ENCODE peak calls at places on chromosomes 11 and 22, in eight cellular contexts. One of them, this sample, is unnamed.

GRCh38 chr22:37416806-37417205 is 10.5 kb downstream of the ELFN2 start:
- DNase-seq in lower lobe of right lung: no peak
- DNase-seq in left ventricle myocardium inferior: no peak
- DNase-seq in nephron progenitor cell: peak
- DNase-seq in transverse colon: no peak
- DNase-seq in ovary: no peak
- DNase-seq in neural crest cell: peak
- DNase-seq in GM23338: no peak
- DNase-seq in this sample: peak

GRCh38 chr11:30960387-30960992 is 374.3 kb upstream of the MPPED2 start:
- DNase-seq in GM23338: peak
- DNase-seq in ovary: no peak
- DNase-seq in neural crest cell: peak
- DNase-seq in transverse colon: no peak
- DNase-seq in left ventricle myocardium inferior: no peak
- DNase-seq in nephron progenitor cell: peak
- DNase-seq in lower lobe of right lung: no peak
- DNase-seq in this sample: no peak

GRCh38 chr11:125215951-125216350 is 51.4 kb downstream of the PKNOX2 start:
- DNase-seq in ovary: no peak
- DNase-seq in GM23338: no peak
- DNase-seq in neural crest cell: no peak
- DNase-seq in lower lobe of right lung: no peak
- DNase-seq in transverse colon: no peak
- DNase-seq in nephron progenitor cell: no peak
- DNase-seq in left ventricle myocardium inferior: no peak
- DNase-seq in this sample: no peak

GRCh38 chr11:10818594-10818993 is 9.9 kb upstream of the EIF4G2 start:
- DNase-seq in GM23338: no peak
- DNase-seq in left ventricle myocardium inferior: no peak
- DNase-seq in lower lobe of right lung: no peak
- DNase-seq in ovary: no peak
- DNase-seq in transverse colon: no peak
- DNase-seq in nephron progenitor cell: no peak
- DNase-seq in neural crest cell: no peak
- DNase-seq in this sample: no peak

GRCh38 chr22:48320671-48321515 is 1506.8 kb downstream of the BRD1 start:
- DNase-seq in neural crest cell: no peak
- DNase-seq in GM23338: no peak
- DNase-seq in nephron progenitor cell: no peak
- DNase-seq in ovary: no peak
- DNase-seq in transverse colon: no peak
- DNase-seq in left ventricle myocardium inferior: no peak
- DNase-seq in lower lobe of right lung: peak
- DNase-seq in this sample: no peak

GRCh38 chr11:66221726-66222236 is 46.7 kb upstream of the RAB1B start:
- DNase-seq in left ventricle myocardium inferior: no peak
- DNase-seq in GM23338: no peak
- DNase-seq in nephron progenitor cell: no peak
- DNase-seq in ovary: no peak
- DNase-seq in lower lobe of right lung: no peak
- DNase-seq in neural crest cell: no peak
- DNase-seq in transverse colon: no peak
- DNase-seq in this sample: peak

GRCh38 chr22:43018615-43019014 is 3.7 kb upstream of the PACSIN2 start:
- DNase-seq in neural crest cell: no peak
- DNase-seq in ovary: no peak
- DNase-seq in transverse colon: peak
- DNase-seq in nephron progenitor cell: no peak
- DNase-seq in GM23338: no peak
- DNase-seq in left ventricle myocardium inferior: no peak
- DNase-seq in lower lobe of right lung: no peak
- DNase-seq in this sample: no peak

GRCh38 chr11:108571001-108571400 is 22.6 kb downstream of the EXPH5 start:
- DNase-seq in transverse colon: peak
- DNase-seq in nephron progenitor cell: no peak
- DNase-seq in left ventricle myocardium inferior: no peak
- DNase-seq in ovary: no peak
- DNase-seq in GM23338: no peak
- DNase-seq in lower lobe of right lung: no peak
- DNase-seq in neural crest cell: no peak
- DNase-seq in this sample: no peak

GRCh38 chr11:34168642-34169051 is 63.2 kb downstream of the NAT10 start:
- DNase-seq in ovary: no peak
- DNase-seq in nephron progenitor cell: no peak
- DNase-seq in neural crest cell: no peak
- DNase-seq in transverse colon: no peak
- DNase-seq in left ventricle myocardium inferior: no peak
- DNase-seq in GM23338: no peak
- DNase-seq in lower lobe of right lung: no peak
- DNase-seq in this sample: no peak

GRCh38 chr22:27581688-27582087 is 219.9 kb downstream of the MN1 start:
- DNase-seq in left ventricle myocardium inferior: peak
- DNase-seq in transverse colon: peak
- DNase-seq in ovary: peak
- DNase-seq in nephron progenitor cell: no peak
- DNase-seq in neural crest cell: no peak
- DNase-seq in lower lobe of right lung: peak
- DNase-seq in GM23338: no peak
- DNase-seq in this sample: no peak

GRCh38 chr22:21632237-21632895 is at the start of gene CCDC116:
- DNase-seq in lower lobe of right lung: peak
- DNase-seq in ovary: no peak
- DNase-seq in left ventricle myocardium inferior: no peak
- DNase-seq in neural crest cell: no peak
- DNase-seq in GM23338: peak
- DNase-seq in transverse colon: peak
- DNase-seq in nephron progenitor cell: peak
- DNase-seq in this sample: peak

GRCh38 chr22:34841321-34841901 is 224.5 kb upstream of the ISX start:
- DNase-seq in GM23338: peak
- DNase-seq in neural crest cell: no peak
- DNase-seq in left ventricle myocardium inferior: no peak
- DNase-seq in ovary: no peak
- DNase-seq in transverse colon: no peak
- DNase-seq in nephron progenitor cell: no peak
- DNase-seq in lower lobe of right lung: no peak
- DNase-seq in this sample: no peak

GRCh38 chr11:108836541-108836940 is 171.7 kb downstream of the DDX10 start:
- DNase-seq in lower lobe of right lung: no peak
- DNase-seq in neural crest cell: no peak
- DNase-seq in nephron progenitor cell: no peak
- DNase-seq in left ventricle myocardium inferior: no peak
- DNase-seq in transverse colon: no peak
- DNase-seq in GM23338: no peak
- DNase-seq in ovary: no peak
- DNase-seq in this sample: no peak

GRCh38 chr11:20035375-20035700 is 124.9 kb downstream of the DBX1 start:
- DNase-seq in neural crest cell: no peak
- DNase-seq in GM23338: no peak
- DNase-seq in nephron progenitor cell: no peak
- DNase-seq in lower lobe of right lung: no peak
- DNase-seq in ovary: no peak
- DNase-seq in left ventricle myocardium inferior: no peak
- DNase-seq in transverse colon: no peak
- DNase-seq in this sample: no peak

GRCh38 chr22:22110548-22111266 is 128.1 kb upstream of the TOP3B start:
- DNase-seq in ovary: no peak
- DNase-seq in lower lobe of right lung: no peak
- DNase-seq in nephron progenitor cell: peak
- DNase-seq in neural crest cell: peak
- DNase-seq in GM23338: peak
- DNase-seq in left ventricle myocardium inferior: no peak
- DNase-seq in transverse colon: peak
- DNase-seq in this sample: peak

GRCh38 chr11:27254744-27255446 is 108.1 kb downstream of the CCDC34 start:
- DNase-seq in lower lobe of right lung: no peak
- DNase-seq in nephron progenitor cell: no peak
- DNase-seq in transverse colon: no peak
- DNase-seq in neural crest cell: no peak
- DNase-seq in ovary: no peak
- DNase-seq in GM23338: no peak
- DNase-seq in left ventricle myocardium inferior: no peak
- DNase-seq in this sample: no peak

GRCh38 chr11:12101318-12101717 is 9.1 kb upstream of the MICAL2 start:
- DNase-seq in transverse colon: no peak
- DNase-seq in neural crest cell: no peak
- DNase-seq in lower lobe of right lung: no peak
- DNase-seq in left ventricle myocardium inferior: no peak
- DNase-seq in ovary: no peak
- DNase-seq in nephron progenitor cell: no peak
- DNase-seq in GM23338: no peak
- DNase-seq in this sample: no peak

GRCh38 chr11:12100429-12100828 is 10.0 kb upstream of the MICAL2 start:
- DNase-seq in nephron progenitor cell: no peak
- DNase-seq in left ventricle myocardium inferior: no peak
- DNase-seq in transverse colon: peak
- DNase-seq in neural crest cell: no peak
- DNase-seq in lower lobe of right lung: no peak
- DNase-seq in ovary: no peak
- DNase-seq in GM23338: no peak
- DNase-seq in this sample: no peak

GRCh38 chr11:12103411-12104225 is 6.8 kb upstream of the MICAL2 start:
- DNase-seq in GM23338: no peak
- DNase-seq in left ventricle myocardium inferior: peak
- DNase-seq in nephron progenitor cell: no peak
- DNase-seq in transverse colon: no peak
- DNase-seq in ovary: no peak
- DNase-seq in neural crest cell: no peak
- DNase-seq in lower lobe of right lung: no peak
- DNase-seq in this sample: no peak

GRCh38 chr11:12100886-12101285 is 9.5 kb upstream of the MICAL2 start:
- DNase-seq in lower lobe of right lung: peak
- DNase-seq in nephron progenitor cell: no peak
- DNase-seq in neural crest cell: no peak
- DNase-seq in GM23338: no peak
- DNase-seq in left ventricle myocardium inferior: peak
- DNase-seq in ovary: no peak
- DNase-seq in transverse colon: no peak
- DNase-seq in this sample: no peak

GRCh38 chr11:12102588-12103410 is 7.6 kb upstream of the MICAL2 start:
- DNase-seq in ovary: no peak
- DNase-seq in nephron progenitor cell: no peak
- DNase-seq in transverse colon: no peak
- DNase-seq in lower lobe of right lung: no peak
- DNase-seq in GM23338: peak
- DNase-seq in neural crest cell: no peak
- DNase-seq in left ventricle myocardium inferior: no peak
- DNase-seq in this sample: no peak
- TF ChIP-seq CTCF in ovary: no peak
- TF ChIP-seq CTCF in nephron progenitor cell: no peak
- TF ChIP-seq CTCF in transverse colon: no peak
- TF ChIP-seq CTCF in lower lobe of right lung: no peak
- TF ChIP-seq CTCF in GM23338: peak
- TF ChIP-seq CTCF in neural crest cell: no peak
- TF ChIP-seq CTCF in left ventricle myocardium inferior: peak
- TF ChIP-seq CTCF in this sample: no peak

GRCh38 chr22:39098026-39098425 is 982 bp downstream of the APOBEC3H start:
- DNase-seq in lower lobe of right lung: no peak
- DNase-seq in ovary: no peak
- DNase-seq in left ventricle myocardium inferior: no peak
- DNase-seq in nephron progenitor cell: no peak
- DNase-seq in transverse colon: no peak
- DNase-seq in GM23338: peak
- DNase-seq in neural crest cell: no peak
- DNase-seq in this sample: peak
- TF ChIP-seq CTCF in lower lobe of right lung: no peak
- TF ChIP-seq CTCF in ovary: no peak
- TF ChIP-seq CTCF in left ventricle myocardium inferior: no peak
- TF ChIP-seq CTCF in nephron progenitor cell: no peak
- TF ChIP-seq CTCF in transverse colon: no peak
- TF ChIP-seq CTCF in GM23338: no peak
- TF ChIP-seq CTCF in neural crest cell: no peak
- TF ChIP-seq CTCF in this sample: no peak

DNA sequence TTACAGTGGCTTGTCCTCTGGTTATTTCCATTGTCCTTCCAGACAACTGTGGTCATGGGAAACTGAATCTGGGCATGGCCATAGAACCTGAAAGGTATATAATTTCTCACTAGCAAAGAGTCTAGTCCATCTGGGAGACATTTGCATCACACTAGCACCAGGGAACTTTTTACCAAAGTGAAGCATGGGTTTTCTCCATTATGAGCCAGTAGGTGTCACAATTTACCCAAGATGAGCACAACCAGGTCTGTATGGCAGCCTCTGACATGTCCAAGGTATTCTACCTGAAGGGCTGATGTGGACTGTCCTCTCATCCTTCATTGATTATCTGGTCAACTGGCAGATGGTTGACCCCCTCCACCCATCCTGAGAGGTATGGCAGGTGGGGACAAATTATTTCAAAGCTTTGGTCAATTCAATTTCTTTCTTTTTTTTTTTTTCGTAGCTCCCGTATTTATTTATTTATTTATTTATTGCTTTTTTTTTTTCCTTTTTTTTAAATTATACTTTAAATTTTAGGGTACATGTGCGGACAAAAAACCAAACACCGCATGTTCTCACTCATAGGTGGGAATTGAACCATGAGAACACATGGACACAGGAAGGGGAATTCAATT is 425.9 kb downstream of the TMEM135 start:
- DNase-seq in GM23338: peak
- DNase-seq in ovary: no peak
- DNase-seq in lower lobe of right lung: no peak
- DNase-seq in left ventricle myocardium inferior: no peak
- DNase-seq in neural crest cell: peak
- DNase-seq in transverse colon: no peak
- DNase-seq in nephron progenitor cell: no peak
- DNase-seq in this sample: no peak
- TF ChIP-seq CTCF in GM23338: peak
- TF ChIP-seq CTCF in ovary: no peak
- TF ChIP-seq CTCF in lower lobe of right lung: no peak
- TF ChIP-seq CTCF in left ventricle myocardium inferior: no peak
- TF ChIP-seq CTCF in neural crest cell: peak
- TF ChIP-seq CTCF in transverse colon: peak
- TF ChIP-seq CTCF in nephron progenitor cell: peak
- TF ChIP-seq CTCF in this sample: no peak

GRCh38 chr11:103279821-103280220 is 170.6 kb downstream of the DYNC2H1 start:
- DNase-seq in lower lobe of right lung: no peak
- DNase-seq in left ventricle myocardium inferior: no peak
- DNase-seq in nephron progenitor cell: no peak
- DNase-seq in transverse colon: no peak
- DNase-seq in ovary: no peak
- DNase-seq in neural crest cell: no peak
- DNase-seq in GM23338: no peak
- DNase-seq in this sample: no peak

GRCh38 chr11:103272876-103273275 is 163.7 kb downstream of the DYNC2H1 start:
- DNase-seq in nephron progenitor cell: no peak
- DNase-seq in neural crest cell: no peak
- DNase-seq in GM23338: no peak
- DNase-seq in ovary: no peak
- DNase-seq in transverse colon: no peak
- DNase-seq in left ventricle myocardium inferior: no peak
- DNase-seq in lower lobe of right lung: no peak
- DNase-seq in this sample: no peak

DNA sequence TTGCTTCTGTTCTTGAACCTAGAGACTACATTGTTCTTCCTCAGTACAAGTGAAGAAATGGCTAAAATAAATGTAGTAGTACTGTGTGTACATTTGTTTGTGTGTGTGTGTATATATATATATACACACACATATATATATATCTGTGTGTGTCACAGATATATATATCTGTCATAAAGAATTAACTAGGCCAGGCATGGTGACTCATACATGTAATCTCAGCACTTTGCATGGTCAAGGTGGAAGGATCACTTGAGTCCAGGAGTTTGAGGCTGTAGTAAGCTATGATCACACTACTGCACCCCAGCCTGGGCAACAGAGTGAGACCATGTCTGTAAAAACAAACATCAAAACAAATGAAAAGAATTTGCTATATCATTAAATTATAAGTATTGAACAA is 164.8 kb downstream of the DYNC2H1 start:
- DNase-seq in lower lobe of right lung: no peak
- DNase-seq in left ventricle myocardium inferior: no peak
- DNase-seq in neural crest cell: no peak
- DNase-seq in GM23338: no peak
- DNase-seq in ovary: no peak
- DNase-seq in transverse colon: no peak
- DNase-seq in nephron progenitor cell: no peak
- DNase-seq in this sample: no peak
- TF ChIP-seq CTCF in lower lobe of right lung: no peak
- TF ChIP-seq CTCF in left ventricle myocardium inferior: no peak
- TF ChIP-seq CTCF in neural crest cell: no peak
- TF ChIP-seq CTCF in GM23338: no peak
- TF ChIP-seq CTCF in ovary: no peak
- TF ChIP-seq CTCF in transverse colon: no peak
- TF ChIP-seq CTCF in nephron progenitor cell: no peak
- TF ChIP-seq CTCF in this sample: no peak